ENCODE peak calls at places on chromosomes 1 and 21, in seven cellular contexts. T is RWPE1, K is uterus, X is fibroblast of lung, R is right atrium auricular region, Y is A549, E is H9. O is an unnamed sample.

GRCh38 chr1:230568008-230568407 is 74.3 kb upstream of the COG2 start:
- DNase-seq in T (peak), K (no peak), X (peak), R (no peak), Y (peak), E (peak), O (no peak)

GRCh38 chr21:15408089-15408488 is 321.7 kb upstream of the USP25 start:
- DNase-seq in T (no peak), K (no peak), X (no peak), R (no peak), Y (no peak), E (no peak), O (no peak)

GRCh38 chr1:37682334-37682987 is 9.9 kb upstream of the CDCA8 start:
- DNase-seq in T (peak), K (peak), X (peak), R (peak), Y (peak), E (peak), O (peak)

GRCh38 chr1:117290855-117291254 is 76.4 kb upstream of the MAN1A2 start:
- DNase-seq in T (peak), K (no peak), X (peak), R (no peak), Y (no peak), E (no peak), O (peak)

GRCh38 chr1:54667797-54668196 is 26.2 kb downstream of the MROH7 start:
- DNase-seq in T (no peak), K (no peak), X (no peak), R (no peak), Y (no peak), E (no peak), O (no peak)

GRCh38 chr1:221517961-221518360 is 223.9 kb downstream of the DUSP10 start:
- DNase-seq in T (no peak), K (no peak), X (no peak), R (no peak), Y (no peak), E (no peak), O (no peak)

GRCh38 chr1:218461351-218461750 is 116.2 kb downstream of the TGFB2 start:
- DNase-seq in T (no peak), K (no peak), X (no peak), R (no peak), Y (no peak), E (no peak), O (no peak)

GRCh38 chr1:89907669-89908293 is 86.9 kb downstream of the LRRC8D start:
- DNase-seq in T (peak), K (no peak), X (peak), R (no peak), Y (peak), E (no peak), O (peak)

GRCh38 chr1:220956861-220957605 is 77.8 kb downstream of the HLX start:
- DNase-seq in T (peak), K (peak), X (peak), R (peak), Y (peak), E (no peak), O (no peak)

GRCh38 chr1:21022279-21023040 is 154.2 kb downstream of the EIF4G3 start:
- DNase-seq in T (peak), K (peak), X (peak), R (peak), Y (peak), E (no peak), O (peak)

GRCh38 chr1:22780696-22781095 is 70.1 kb downstream of the EPHB2 start:
- DNase-seq in T (peak), K (no peak), X (no peak), R (no peak), Y (peak), E (peak), O (peak)

GRCh38 chr21:38367646-38368045 is 110.9 kb downstream of the KCNJ15 start:
- DNase-seq in T (no peak), K (no peak), X (no peak), R (no peak), Y (no peak), E (no peak), O (no peak)

GRCh38 chr1:245790441-245790840 is 635.7 kb downstream of the KIF26B start:
- DNase-seq in T (no peak), K (no peak), X (peak), R (no peak), Y (no peak), E (no peak), O (no peak)

GRCh38 chr1:5856246-5856815 is 135.9 kb downstream of the NPHP4 start:
- DNase-seq in T (peak), K (no peak), X (peak), R (no peak), Y (no peak), E (peak), O (no peak)

GRCh38 chr1:229757226-229757625 is 131.2 kb downstream of the URB2 start:
- DNase-seq in T (no peak), K (no peak), X (peak), R (no peak), Y (no peak), E (no peak), O (no peak)

GRCh38 chr1:215407575-215407974 is 159.5 kb upstream of the KCTD3 start:
- DNase-seq in T (no peak), K (no peak), X (peak), R (no peak), Y (no peak), E (no peak), O (no peak)

GRCh38 chr1:183605904-183606303 is 15.6 kb upstream of the NCF2 start:
- DNase-seq in T (no peak), K (no peak), X (no peak), R (no peak), Y (no peak), E (no peak), O (no peak)

GRCh38 chr1:30216602-30217001 is 506.8 kb downstream of the MATN1 start:
- DNase-seq in T (no peak), K (no peak), X (no peak), R (no peak), Y (no peak), E (no peak), O (no peak)

GRCh38 chr1:211616231-211617031 is 37.5 kb upstream of the SLC30A1 start:
- DNase-seq in T (no peak), K (peak), X (peak), R (peak), Y (no peak), E (no peak), O (no peak)

GRCh38 chr21:41518757-41519156 is 10.8 kb upstream of the TMPRSS2 start:
- DNase-seq in T (no peak), K (no peak), X (no peak), R (no peak), Y (no peak), E (no peak), O (no peak)

GRCh38 chr1:196877964-196878363 is 9.9 kb upstream of the CFHR4 start:
- DNase-seq in T (peak), K (no peak), X (peak), R (no peak), Y (peak), E (peak), O (no peak)

GRCh38 chr1:74629283-74629682 is 44.3 kb downstream of the ERICH3 start:
- DNase-seq in T (no peak), K (no peak), X (no peak), R (no peak), Y (no peak), E (peak), O (no peak)

GRCh38 chr21:41133896-41134522 is 34.0 kb upstream of the BACE2 start:
- DNase-seq in T (peak), K (no peak), X (peak), R (no peak), Y (peak), E (no peak), O (peak)

GRCh38 chr1:228009116-228009827 is 2.5 kb downstream of the WNT3A start:
- DNase-seq in T (no peak), K (peak), X (no peak), R (peak), Y (no peak), E (no peak), O (peak)

GRCh38 chr21:26469789-26470188 is 103.3 kb downstream of the CYYR1 start:
- DNase-seq in T (peak), K (no peak), X (peak), R (no peak), Y (no peak), E (no peak), O (peak)

GRCh38 chr1:199691540-199691939 is 336.0 kb upstream of the NR5A2 start:
- DNase-seq in T (peak), K (no peak), X (peak), R (no peak), Y (peak), E (no peak), O (peak)

GRCh38 chr1:160844447-160845232 is 18.0 kb downstream of the CD244 start:
- DNase-seq in T (no peak), K (no peak), X (no peak), R (no peak), Y (no peak), E (no peak), O (no peak)

GRCh38 chr1:9425859-9426258 is 113.4 kb upstream of the SLC25A33 start:
- DNase-seq in T (no peak), K (no peak), X (no peak), R (no peak), Y (no peak), E (no peak), O (no peak)

GRCh38 chr1:207882692-207883091 is 28.2 kb downstream of the CD34 start:
- DNase-seq in T (no peak), K (no peak), X (no peak), R (no peak), Y (no peak), E (no peak), O (no peak)

GRCh38 chr1:36300526-36300925 is 5.6 kb upstream of the SH3D21 start:
- DNase-seq in T (no peak), K (no peak), X (no peak), R (no peak), Y (no peak), E (no peak), O (no peak)

GRCh38 chr1:89523597-89524368 is 846 bp upstream of the LRRC8B start:
- DNase-seq in T (peak), K (peak), X (no peak), R (peak), Y (peak), E (peak), O (peak)

GRCh38 chr1:170261669-170262068 is 115.9 kb downstream of the NTMT2 start:
- DNase-seq in T (no peak), K (no peak), X (peak), R (no peak), Y (no peak), E (no peak), O (peak)

GRCh38 chr1:114342376-114342775 is 168.6 kb downstream of the TRIM33 start:
- DNase-seq in T (no peak), K (no peak), X (peak), R (no peak), Y (no peak), E (no peak), O (no peak)

GRCh38 chr1:153515504-153516394 is 20.0 kb downstream of the S100A6 start:
- DNase-seq in T (peak), K (no peak), X (no peak), R (no peak), Y (peak), E (no peak), O (no peak)

GRCh38 chr1:37763791-37764741 is 854 bp downstream of the EPHA10 start:
- DNase-seq in T (peak), K (no peak), X (peak), R (no peak), Y (no peak), E (peak), O (peak)

DNA sequence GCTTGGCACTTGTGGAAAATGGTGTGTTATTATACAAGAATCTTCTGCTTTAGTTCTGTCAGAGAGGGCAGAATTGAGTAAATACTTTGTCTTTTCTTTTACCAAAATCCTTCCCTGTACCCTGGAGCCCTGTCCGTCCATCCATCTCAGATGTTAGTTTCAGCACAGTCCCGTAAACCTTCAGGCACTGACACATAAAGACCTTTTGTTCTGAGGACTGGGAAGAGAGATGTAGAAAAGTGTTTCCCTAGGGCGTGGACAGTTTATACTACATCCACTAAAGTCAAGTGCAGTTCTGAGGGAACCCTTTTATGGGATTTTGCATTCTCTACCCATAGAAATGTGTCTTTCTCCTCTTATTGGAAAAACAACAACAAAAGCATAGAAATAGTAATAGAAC is 162.4 kb downstream of the PDE4B start:
- DNase-seq in T (no peak), K (no peak), X (no peak), R (no peak), Y (no peak), E (no peak), O (no peak)
- H3K27ac ChIP-seq in T (no peak), K (no peak), X (no peak), R (no peak), Y (no peak), E (no peak), O (no peak)

DNA sequence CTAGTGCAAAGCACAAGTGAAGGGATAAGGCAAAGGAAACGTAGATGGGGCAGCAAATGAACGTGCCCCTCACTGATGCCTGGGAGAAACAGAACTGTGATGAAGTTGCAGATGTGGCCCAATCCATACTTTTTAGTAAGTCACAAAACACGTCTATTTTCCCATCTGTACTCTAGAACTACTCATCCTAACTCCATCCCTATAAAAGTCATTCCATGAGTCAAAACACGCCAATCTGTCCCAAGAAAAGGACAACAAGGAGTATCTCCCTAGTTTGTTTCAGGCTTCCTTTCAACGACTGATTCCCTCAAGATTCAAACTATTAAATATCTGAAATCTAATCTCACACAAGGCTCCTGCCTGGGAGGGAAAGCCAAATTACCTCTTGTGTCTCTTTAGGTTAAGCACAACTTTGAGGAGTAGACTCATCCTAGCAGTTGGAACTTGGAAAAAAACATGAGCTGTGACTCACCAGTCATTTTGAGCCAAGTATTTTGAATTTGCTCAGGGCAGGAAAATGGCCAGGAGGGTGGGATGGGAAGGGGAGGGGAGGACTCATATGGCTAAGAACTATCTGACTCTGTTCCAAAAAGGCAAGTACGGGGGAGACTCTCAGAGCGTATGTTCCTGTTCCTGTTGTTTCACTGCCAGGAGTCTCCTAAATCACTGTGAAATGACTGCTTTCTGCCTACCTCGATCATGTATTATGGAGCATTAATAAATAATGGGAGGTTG is 214.5 kb upstream of the CAMK1G start:
- DNase-seq in T (peak), K (peak), X (peak), R (no peak), Y (peak), E (no peak), O (peak)
- TF ChIP-seq CTCF in T (no peak), K (no peak), X (no peak), R (no peak), Y (no peak), E (no peak), O (no peak)

GRCh38 chr1:180925471-180926051 is 12.9 kb downstream of the KIAA1614 start:
- DNase-seq in T (no peak), K (no peak), X (no peak), R (no peak), Y (no peak), E (peak), O (no peak)

GRCh38 chr1:180923024-180923841 is 10.5 kb downstream of the KIAA1614 start:
- DNase-seq in T (peak), K (no peak), X (peak), R (no peak), Y (no peak), E (peak), O (peak)

GRCh38 chr1:180923887-180924286 is 11.2 kb downstream of the KIAA1614 start:
- DNase-seq in T (no peak), K (no peak), X (no peak), R (no peak), Y (no peak), E (no peak), O (no peak)

GRCh38 chr1:180926164-180926981 is 13.7 kb downstream of the KIAA1614 start:
- DNase-seq in T (no peak), K (peak), X (peak), R (no peak), Y (no peak), E (no peak), O (peak)

DNA sequence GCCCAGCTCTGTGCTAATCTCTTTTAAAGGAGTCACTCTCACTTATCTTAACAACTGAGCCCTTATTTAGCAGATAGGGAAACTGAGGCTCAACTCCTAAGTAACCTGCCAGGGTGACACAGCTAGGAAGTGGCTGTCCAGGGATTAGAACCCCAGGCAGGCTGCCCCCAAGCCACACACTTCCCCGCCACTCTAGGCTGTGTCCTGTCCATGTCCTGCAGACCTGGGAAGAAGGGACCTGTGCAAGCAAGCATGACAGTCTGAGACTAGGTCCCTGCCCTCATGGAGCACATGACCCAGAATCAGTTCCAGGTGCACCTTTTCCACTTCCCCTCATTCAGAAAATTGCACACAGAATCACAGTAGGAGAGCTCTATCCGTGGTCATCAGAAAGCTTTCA is 12.2 kb downstream of the KIAA1614 start:
- DNase-seq in T (no peak), K (no peak), X (no peak), R (no peak), Y (no peak), E (no peak), O (no peak)
- H3K27ac ChIP-seq in T (no peak), K (no peak), X (no peak), R (peak), Y (no peak), E (no peak), O (no peak)

GRCh38 chr1:67825596-67825995 is 7.7 kb downstream of the GNG12 start:
- DNase-seq in T (no peak), K (no peak), X (no peak), R (no peak), Y (no peak), E (no peak), O (no peak)
- TF ChIP-seq CTCF in T (no peak), K (no peak), X (no peak), R (no peak), Y (no peak), E (no peak), O (no peak)